ENCODE peak calls at places on chromosome 9, in five cellular contexts. K is coronary artery, Y is T47D, J is activated gamma-delta T cell treated with Interleukin-2 at 50 U/mL for 16 hours, W is NCI-H774. Z is an unnamed sample.

GRCh38 chr9:35726876-35727438 is 5.0 kb downstream of the TLN1 start:
- DNase-seq in K (peak; percentile 91), Y (peak; percentile 71), J (peak; percentile 53), W (no peak), Z (peak; percentile 24)

GRCh38 chr9:136671646-136672430 is 9.1 kb downstream of the EGFL7 start:
- DNase-seq in K (no peak), Y (peak; percentile 37), J (peak; percentile 30), W (no peak), Z (peak; percentile 51)

GRCh38 chr9:113737414-113738271 is 138.5 kb upstream of the ZNF618 start:
- DNase-seq in K (no peak), Y (peak; percentile 82), J (no peak), W (peak; percentile 26), Z (peak; percentile 7)

GRCh38 chr9:134955801-134956200 is 38.1 kb upstream of the FCN1 start:
- DNase-seq in K (no peak), Y (no peak), J (no peak), W (no peak), Z (no peak)

GRCh38 chr9:35313460-35313859 is 151.7 kb downstream of the UNC13B start:
- DNase-seq in K (no peak), Y (no peak), J (no peak), W (no peak), Z (no peak)

GRCh38 chr9:134396825-134397224 is 70.6 kb downstream of the RXRA start:
- DNase-seq in K (no peak), Y (no peak), J (peak; percentile 60), W (no peak), Z (peak; percentile 57)

GRCh38 chr9:131276107-131276888 is at the start of gene FAM78A:
- DNase-seq in K (no peak), Y (no peak), J (no peak), W (no peak), Z (no peak)

GRCh38 chr9:2600307-2600706 is 21.3 kb upstream of the VLDLR start:
- DNase-seq in K (no peak), Y (no peak), J (no peak), W (no peak), Z (no peak)

GRCh38 chr9:109600142-109600541 is 102.0 kb upstream of the PTPN3 start:
- DNase-seq in K (no peak), Y (peak; percentile 65), J (no peak), W (no peak), Z (no peak)

GRCh38 chr9:37034320-37034937 is 361 bp upstream of the PAX5 start:
- DNase-seq in K (no peak), Y (no peak), J (no peak), W (peak; percentile 46), Z (no peak)

GRCh38 chr9:109251080-109251775 is 69.6 kb downstream of the EPB41L4B start:
- DNase-seq in K (no peak), Y (no peak), J (no peak), W (peak; percentile 92), Z (no peak)

GRCh38 chr9:17291766-17292165 is 156.9 kb downstream of the CNTLN start:
- DNase-seq in K (no peak), Y (no peak), J (no peak), W (no peak), Z (no peak)

GRCh38 chr9:130629443-130630090 is 34.8 kb upstream of the PRDM12 start:
- DNase-seq in K (no peak), Y (no peak), J (no peak), W (no peak), Z (no peak)

GRCh38 chr9:69391946-69392345 is 66.9 kb downstream of the ENTREP1 start:
- DNase-seq in K (no peak), Y (no peak), J (no peak), W (no peak), Z (no peak)

GRCh38 chr9:29144476-29144875 is 1571.2 kb upstream of the C9orf72 start:
- DNase-seq in K (no peak), Y (no peak), J (no peak), W (no peak), Z (no peak)

GRCh38 chr9:103991001-103991400 is 103.1 kb upstream of the SMC2 start:
- DNase-seq in K (no peak), Y (no peak), J (no peak), W (no peak), Z (no peak)

GRCh38 chr9:19290103-19290502 is 59.6 kb downstream of the DENND4C start:
- DNase-seq in K (no peak), Y (no peak), J (no peak), W (no peak), Z (no peak)

GRCh38 chr9:77912895-77913693 is 118.5 kb downstream of the GNAQ start:
- DNase-seq in K (no peak), Y (peak; percentile 13), J (no peak), W (no peak), Z (no peak)

GRCh38 chr9:121107041-121107440 is 32.3 kb downstream of the CNTRL start:
- DNase-seq in K (no peak), Y (peak; percentile 61), J (no peak), W (no peak), Z (no peak)

GRCh38 chr9:94860678-94861588 is 134.4 kb downstream of the AOPEP start:
- DNase-seq in K (no peak), Y (no peak), J (peak; percentile 60), W (no peak), Z (peak; percentile 68)

GRCh38 chr9:109231593-109231992 is 64.5 kb upstream of the FRRS1L start:
- DNase-seq in K (no peak), Y (no peak), J (no peak), W (no peak), Z (no peak)

GRCh38 chr9:89655990-89656657 is 51.3 kb downstream of the GADD45G start:
- DNase-seq in K (no peak), Y (no peak), J (no peak), W (no peak), Z (no peak)

GRCh38 chr9:32738501-32739172 is 44.7 kb upstream of the TMEM215 start:
- DNase-seq in K (no peak), Y (peak; percentile 7), J (no peak), W (no peak), Z (no peak)

GRCh38 chr9:89116064-89116817 is 62.4 kb downstream of the SHC3 start:
- DNase-seq in K (no peak), Y (no peak), J (no peak), W (no peak), Z (no peak)

GRCh38 chr9:121729769-121730168 is 78.3 kb downstream of the DAB2IP start:
- DNase-seq in K (no peak), Y (no peak), J (no peak), W (no peak), Z (no peak)

GRCh38 chr9:78777747-78778146 is 480.8 kb downstream of the PSAT1 start:
- DNase-seq in K (no peak), Y (no peak), J (no peak), W (no peak), Z (no peak)

GRCh38 chr9:97740848-97741821 is 44.0 kb upstream of the XPA start:
- DNase-seq in K (peak; percentile 80), Y (no peak), J (peak; percentile 19), W (peak; percentile 38), Z (no peak)

GRCh38 chr9:2697492-2697891 is 19.8 kb upstream of the KCNV2 start:
- DNase-seq in K (no peak), Y (no peak), J (no peak), W (no peak), Z (no peak)

GRCh38 chr9:90872835-90873294 is 71.2 kb downstream of the SYK start:
- DNase-seq in K (no peak), Y (no peak), J (no peak), W (peak; percentile 56), Z (no peak)

GRCh38 chr9:89436963-89437625 is 60.8 kb downstream of the SEMA4D start:
- DNase-seq in K (no peak), Y (peak; percentile 51), J (peak; percentile 77), W (peak; percentile 84), Z (peak; percentile 71)

GRCh38 chr9:133334161-133334560 is 1.8 kb downstream of the SURF6 start:
- DNase-seq in K (no peak), Y (no peak), J (no peak), W (no peak), Z (no peak)

GRCh38 chr9:88344013-88344412 is 44.2 kb upstream of the SPIN1 start:
- DNase-seq in K (no peak), Y (no peak), J (no peak), W (no peak), Z (no peak)

GRCh38 chr9:137066096-137066861 is 4.1 kb downstream of the SAPCD2 start:
- DNase-seq in K (no peak), Y (no peak), J (no peak), W (no peak), Z (no peak)

GRCh38 chr9:108521063-108521462 is 334.7 kb downstream of the ACTL7B start:
- DNase-seq in K (no peak), Y (peak; percentile 30), J (no peak), W (no peak), Z (no peak)

GRCh38 chr9:2390028-2390427 is 231.6 kb upstream of the VLDLR start:
- DNase-seq in K (no peak), Y (no peak), J (no peak), W (no peak), Z (no peak)

GRCh38 chr9:101449071-101449721 is 13.6 kb upstream of the ALDOB start:
- DNase-seq in K (peak; percentile 78), Y (peak; percentile 82), J (peak; percentile 33), W (peak; percentile 86), Z (peak; percentile 23)

Z was measured in effector memory CD8-positive, alpha-beta T cell.